ENCODE peak calls at places on chromosomes 5 and 9, in four cellular contexts. L is hippocampal formation; R is NCI-H510A treated with DMSO at 0.1 percent for 48 hours; H is stimulated activated CD4-positive, alpha-beta T cell treated with anti-CD3 and anti-CD28 coated beads, TNF-alpha, amount 100 ng/mL, for 4 hours. O is an unnamed sample.

GRCh38 chr5:73205309-73205708 is 32.3 kb downstream of the TMEM174 start:
- DNase-seq in L (no peak), H (no peak), R (peak), O (no peak)

GRCh38 chr5:32760091-32760509 is 49.0 kb downstream of the NPR3 start:
- DNase-seq in L (no peak), R (no peak), H (no peak), O (no peak)

GRCh38 chr9:121023064-121023463 is 27.0 kb downstream of the C5 start:
- DNase-seq in H (no peak), L (no peak), R (no peak), O (no peak)

GRCh38 chr5:160506006-160507004 is 84.7 kb downstream of the PTTG1 start:
- DNase-seq in L (peak), R (no peak), H (peak), O (peak)

GRCh38 chr5:131671994-131672655 is 37.1 kb upstream of the RAPGEF6 start:
- DNase-seq in H (no peak), L (peak), R (no peak), O (peak)

GRCh38 chr5:142908659-142909058 is 138.5 kb downstream of the ARHGAP26 start:
- DNase-seq in H (no peak), R (no peak), L (no peak), O (no peak)

GRCh38 chr9:75185585-75186170 is 97.4 kb downstream of the OSTF1 start:
- DNase-seq in R (peak), H (peak), L (no peak), O (no peak)

GRCh38 chr5:60856059-60856458 is 12.0 kb upstream of the ELOVL7 start:
- DNase-seq in H (no peak), L (no peak), R (no peak), O (no peak)

GRCh38 chr5:67156976-67157583 is 39.5 kb downstream of the CD180 start:
- DNase-seq in H (peak), R (peak), L (no peak), O (no peak)

GRCh38 chr5:138944527-138945322 is 69.6 kb upstream of the LRRTM2 start:
- DNase-seq in R (no peak), L (no peak), H (no peak), O (no peak)